ENCODE peak calls at places on chromosomes 4 and X, in seven cellular contexts. X is HT1080; B is GM06990; E is Right ventricle myocardium inferior; U is activated CD8-positive, alpha-beta memory T cell treated with anti-CD3 and anti-CD28 coated beads for 1 hour; G is endothelial cell; N is fibroblast of lung. I is an unnamed sample.

GRCh38 chr4:74930166-74930565 is 2.8 kb upstream of the PARM1 start:
- DNase-seq in B (peak; percentile 57), X (no peak), U (no peak), N (no peak), G (no peak), E (no peak), I (no peak)

GRCh38 chrX:102154900-102155805 is 624 bp downstream of the BEX5 start:
- DNase-seq in E (no peak), G (peak; percentile 28), B (no peak), N (no peak), X (no peak), U (no peak), I (no peak)

GRCh38 chrX:22534643-22535042 is 261.9 kb downstream of the CBLL2 start:
- DNase-seq in U (no peak), X (peak; percentile 77), N (peak; percentile 90), G (no peak), E (no peak), B (no peak), I (peak; percentile 69)

GRCh38 chr4:77927991-77928925 is 65.6 kb downstream of the MRPL1 start:
- DNase-seq in N (peak; percentile 30), B (no peak), U (no peak), E (no peak), X (peak; percentile 11), G (no peak), I (no peak)

GRCh38 chrX:154411981-154412340 is 622 bp downstream of the TAFAZZIN start:
- DNase-seq in B (peak; percentile 60), U (no peak), N (peak; percentile 50), E (no peak), X (peak; percentile 54), G (peak; percentile 38), I (peak; percentile 51)

GRCh38 chr4:4666693-4667642 is 125.1 kb upstream of the STX18 start:
- DNase-seq in E (no peak), X (no peak), B (no peak), U (no peak), G (peak; percentile 47), N (peak; percentile 65), I (no peak)

GRCh38 chr4:100306018-100306417 is 115.8 kb upstream of the DDIT4L start:
- DNase-seq in X (no peak), U (no peak), B (no peak), G (no peak), N (peak; percentile 64), E (no peak), I (peak; percentile 12)

GRCh38 chr4:179465131-179465797 is 2023.0 kb upstream of the AGA start:
- DNase-seq in B (no peak), E (no peak), X (peak; percentile 76), G (no peak), U (no peak), N (peak; percentile 78), I (no peak)

GRCh38 chrX:40140706-40141499 is 43.1 kb upstream of the BCOR start:
- DNase-seq in U (no peak), N (peak; percentile 69), B (no peak), G (no peak), E (no peak), X (no peak), I (no peak)

GRCh38 chr4:874071-874470 is 48.1 kb upstream of the CPLX1 start:
- DNase-seq in G (no peak), U (no peak), E (no peak), B (no peak), X (no peak), N (no peak), I (peak; percentile 79)

GRCh38 chrX:20144491-20144890 is 2.9 kb upstream of the EIF1AX start:
- DNase-seq in B (no peak), G (no peak), N (peak; percentile 63), E (no peak), X (peak; percentile 89), U (no peak), I (no peak)

GRCh38 chr4:107213880-107214279 is 177.8 kb upstream of the DKK2 start:
- DNase-seq in B (no peak), E (no peak), U (no peak), N (peak; percentile 51), X (no peak), G (no peak), I (no peak)

GRCh38 chrX:13652256-13653021 is 502 bp upstream of the TCEANC start:
- DNase-seq in B (no peak), N (peak; percentile 95), U (no peak), E (no peak), X (peak; percentile 89), G (no peak), I (peak; percentile 52)

GRCh38 chr4:53481586-53481985 is 104.1 kb downstream of the FIP1L1 start:
- DNase-seq in N (no peak), B (no peak), U (no peak), E (no peak), G (no peak), X (no peak), I (no peak)

GRCh38 chr4:55445921-55446577 is 50.3 kb downstream of the TMEM165 start:
- DNase-seq in E (no peak), N (peak; percentile 91), U (no peak), B (no peak), X (peak; percentile 83), G (no peak), I (peak; percentile 36)

GRCh38 chr4:186760576-186760975 is 36.9 kb upstream of the FAT1 start:
- DNase-seq in X (peak; percentile 34), U (no peak), E (no peak), G (no peak), B (no peak), N (peak; percentile 86), I (peak; percentile 78)

GRCh38 chr4:25081866-25082471 is 51.2 kb upstream of the LGI2 start:
- DNase-seq in N (peak; percentile 15), G (no peak), B (no peak), E (no peak), X (no peak), U (no peak), I (no peak)

GRCh38 chrX:9884031-9884779 is 83.0 kb upstream of the CLDN34 start:
- DNase-seq in G (no peak), X (no peak), N (no peak), B (no peak), U (no peak), E (no peak), I (no peak)

GRCh38 chr4:122621010-122621616 is at the start of gene IL21:
- DNase-seq in X (no peak), E (no peak), B (no peak), U (no peak), N (no peak), G (no peak), I (no peak)

GRCh38 chr4:108166038-108166437 is 2.7 kb downstream of the LEF1 start:
- DNase-seq in B (no peak), X (no peak), E (no peak), U (no peak), G (no peak), N (no peak), I (no peak)

GRCh38 chr4:3444351-3445110 is 2.8 kb downstream of the HGFAC start:
- DNase-seq in U (no peak), E (peak; percentile 68), B (no peak), G (no peak), X (no peak), N (no peak), I (no peak)

GRCh38 chr4:105607876-105608275 is 55.5 kb downstream of the ARHGEF38 start:
- DNase-seq in X (no peak), U (no peak), E (no peak), N (no peak), G (no peak), B (no peak), I (no peak)

GRCh38 chr4:118889313-118889694 is 650 bp downstream of the SYNPO2 start:
- DNase-seq in B (no peak), E (no peak), X (no peak), N (no peak), U (no peak), G (no peak), I (no peak)

GRCh38 chr4:119490335-119490734 is 138.3 kb downstream of the PDE5A start:
- DNase-seq in U (no peak), E (no peak), B (no peak), G (peak; percentile 20), X (peak; percentile 11), N (peak; percentile 23), I (peak; percentile 30)

I was measured in myocyte.